ENCODE peak calls at places on chromosome 7, in four cellular contexts. C, Q, T and R are unnamed samples. For H3K4me1, the result is how much of the 10 kb centered on the place peaks cover.

GRCh38 chr7:42198296-42198695 is 38.7 kb downstream of the GLI3 start:
- DNase-seq in Q (no peak), T (no peak), C (no peak), R (no peak)

GRCh38 chr7:50824882-50825281 is 42.2 kb upstream of the GRB10 start:
- DNase-seq in C (no peak), Q (no peak), T (no peak), R (no peak)

GRCh38 chr7:101162551-101163280 is 2.7 kb downstream of the VGF start:
- DNase-seq in T (no peak), C (no peak), Q (peak), R (peak)

GRCh38 chr7:159061674-159062212 is 82.9 kb downstream of the VIPR2 start:
- DNase-seq in Q (no peak), T (peak), C (no peak), R (no peak)

GRCh38 chr7:96303686-96304443 is 18.0 kb downstream of the SLC25A13 start:
- DNase-seq in T (no peak), C (no peak), Q (no peak), R (no peak)

GRCh38 chr7:67100956-67101361 is 104.3 kb downstream of the TYW1 start:
- DNase-seq in T (no peak), C (no peak), Q (peak), R (peak)

GRCh38 chr7:47382200-47382599 is 199.7 kb downstream of the TNS3 start:
- DNase-seq in T (no peak), Q (no peak), C (no peak), R (peak)

GRCh38 chr7:101507791-101508252 is 121.3 kb downstream of the MYL10 start:
- DNase-seq in C (no peak), Q (peak), T (no peak), R (peak)

GRCh38 chr7:91263359-91264082 is 712 bp upstream of the FZD1 start:
- DNase-seq in C (peak), T (peak), Q (peak), R (peak)

GRCh38 chr7:99314504-99314903 is 11.2 kb upstream of the ARPC1A start:
- DNase-seq in C (no peak), T (no peak), Q (peak), R (peak)

GRCh38 chr7:131625817-131626372 is 69.5 kb upstream of the PODXL start:
- DNase-seq in C (peak), Q (no peak), T (peak), R (no peak)

GRCh38 chr7:5584091-5584490 is 160.5 kb upstream of the TNRC18 start:
- DNase-seq in C (no peak), T (no peak), Q (no peak), R (no peak)

GRCh38 chr7:6730343-6730633 is 23.5 kb upstream of the ZNF12 start:
- DNase-seq in Q (no peak), C (no peak), T (no peak), R (no peak)

GRCh38 chr7:117296066-117296465 is 26.8 kb downstream of the WNT2 start:
- DNase-seq in C (no peak), Q (no peak), T (no peak), R (no peak)

GRCh38 chr7:39589323-39590111 is 23.3 kb downstream of the YAE1 start:
- DNase-seq in Q (no peak), T (no peak), C (no peak), R (no peak)

GRCh38 chr7:100493476-100494264 is 9.9 kb downstream of the NYAP1 start:
- DNase-seq in T (no peak), C (no peak), Q (no peak), R (peak)

GRCh38 chr7:150388709-150389531 is 9.8 kb downstream of the ZNF775 start:
- DNase-seq in Q (peak), T (peak), C (peak), R (peak)

GRCh38 chr7:34061175-34061574 is 155.8 kb downstream of the BMPER start:
- DNase-seq in T (no peak), C (no peak), Q (no peak), R (no peak)

GRCh38 chr7:36216063-36216684 is 63.1 kb downstream of the EEPD1 start:
- DNase-seq in Q (no peak), T (no peak), C (no peak), R (peak)

GRCh38 chr7:126501617-126502016 is 751.1 kb downstream of the GRM8 start:
- DNase-seq in C (no peak), T (no peak), Q (no peak), R (no peak)

GRCh38 chr7:143416565-143417149 is 8.0 kb upstream of the EPHA1 start:
- DNase-seq in C (no peak), T (no peak), Q (no peak), R (no peak)

GRCh38 chr7:131106681-131107342 is 220.9 kb upstream of the MKLN1 start:
- DNase-seq in C (peak), T (peak), Q (peak), R (peak)

GRCh38 chr7:11069591-11069990 is 95.9 kb downstream of the PHF14 start:
- DNase-seq in Q (no peak), T (no peak), C (no peak), R (no peak)

GRCh38 chr7:41943098-41943577 is 240.2 kb upstream of the INHBA start:
- DNase-seq in T (peak), C (peak), Q (peak), R (peak)

GRCh38 chr7:2585446-2585845 is 26.7 kb downstream of the IQCE start:
- DNase-seq in T (no peak), Q (no peak), C (no peak), R (no peak)

GRCh38 chr7:151482883-151483699 is 36.6 kb downstream of the RHEB start:
- DNase-seq in Q (no peak), T (no peak), C (no peak), R (no peak)
- H3K4me1 ChIP-seq in Q (under half), T (under half), C (under half), R (under half)

DNA sequence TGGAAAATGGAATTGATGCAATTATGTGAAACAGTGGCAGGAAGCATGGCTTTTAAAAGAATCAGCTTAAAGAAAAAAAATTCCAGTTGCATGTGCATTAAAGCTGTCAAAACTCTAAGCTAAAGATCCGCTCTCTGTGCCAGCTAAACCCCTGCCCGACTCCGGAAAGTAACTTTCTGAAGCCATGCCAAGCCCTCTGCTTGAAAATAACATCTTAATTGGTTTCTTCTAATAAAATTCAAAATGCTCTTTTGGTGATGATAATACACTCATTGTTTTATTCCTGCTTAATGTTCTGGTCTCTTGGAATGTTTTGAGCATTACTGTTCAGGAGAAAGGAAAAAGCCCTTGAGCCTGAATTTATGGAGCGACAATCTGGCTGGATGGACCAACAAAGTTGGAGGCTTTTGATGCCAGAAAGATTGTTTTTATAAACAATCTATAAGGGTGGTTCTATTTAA is 11.7 kb downstream of the SEMA3C start:
- DNase-seq in Q (no peak), C (no peak), T (no peak), R (no peak)
- H3K27ac ChIP-seq in Q (no peak), C (peak), T (no peak), R (no peak)

GRCh38 chr7:98200364-98200763 is 10.9 kb upstream of the BHLHA15 start:
- DNase-seq in Q (no peak), C (no peak), T (no peak), R (no peak)
- H3K4me3 ChIP-seq in Q (no peak), C (no peak), T (no peak), R (no peak)

GRCh38 chr7:134832367-134832766 is 52.9 kb downstream of the CALD1 start:
- DNase-seq in C (no peak), T (no peak), Q (no peak), R (no peak)
- H3K4me1 ChIP-seq in C (under half), T (under half), Q (under half), R (under half)

GRCh38 chr7:122380993-122381392 is 76.4 kb upstream of the FEZF1 start:
- DNase-seq in Q (no peak), C (no peak), T (no peak), R (no peak)
- H3K27ac ChIP-seq in Q (no peak), C (no peak), T (no peak), R (no peak)

GRCh38 chr7:30887464-30887872 is 24.2 kb upstream of the AQP1 start:
- DNase-seq in C (no peak), Q (no peak), T (no peak), R (no peak)
- H3K4me3 ChIP-seq in C (no peak), Q (no peak), T (no peak), R (no peak)

GRCh38 chr7:43577485-43577951 is 5.4 kb upstream of the STK17A start:
- DNase-seq in C (no peak), Q (no peak), T (no peak), R (no peak)
- H3K4me1 ChIP-seq in C (under half), Q (under half), T (under half), R (under half)